ENCODE peak calls at places on chromosome 19, in ten cellular contexts. H, G, O, N, J, R, E, L, I and Y are unnamed samples.

GRCh38 chr19:1592755-1593628 is at the start of gene MBD3:
- DNase-seq in I (peak), L (peak), J (peak), H (peak), N (peak), E (peak), O (peak), R (peak), G (peak), Y (peak)

GRCh38 chr19:17441241-17442135 is 7.0 kb downstream of the TMEM221 start:
- DNase-seq in R (peak), N (no peak), H (no peak), G (peak), L (no peak), O (no peak), E (no peak), I (no peak), J (peak), Y (no peak)

GRCh38 chr19:6458695-6459355 is 767 bp downstream of the SLC25A23 start:
- DNase-seq in I (no peak), N (peak), O (no peak), R (peak), G (no peak), L (no peak), E (no peak), J (peak), H (no peak), Y (no peak)

GRCh38 chr19:56091066-56091490 is 30.0 kb downstream of the ZNF787 start:
- DNase-seq in E (no peak), N (no peak), R (peak), L (no peak), H (no peak), G (peak), I (no peak), J (no peak), O (no peak), Y (no peak)

GRCh38 chr19:16378291-16378889 is 53.8 kb downstream of the KLF2 start:
- DNase-seq in R (no peak), L (peak), J (no peak), I (no peak), E (no peak), N (no peak), O (no peak), G (no peak), H (no peak), Y (no peak)

GRCh38 chr19:32287811-32288227 is 57.6 kb upstream of the ZNF507 start:
- DNase-seq in E (peak), L (peak), G (peak), H (peak), R (peak), N (peak), J (peak), O (peak), I (peak), Y (peak)

GRCh38 chr19:6616011-6616410 is 25.1 kb upstream of the CD70 start:
- DNase-seq in H (no peak), I (no peak), L (no peak), R (peak), N (no peak), J (no peak), G (peak), O (no peak), E (no peak), Y (no peak)

GRCh38 chr19:7789447-7789846 is 26.4 kb downstream of the CLEC4M start:
- DNase-seq in O (no peak), E (no peak), G (no peak), L (peak), R (no peak), I (no peak), N (no peak), J (peak), H (no peak), Y (no peak)

GRCh38 chr19:35346193-35347052 is 1.3 kb upstream of the FFAR1 start:
- DNase-seq in J (no peak), E (peak), G (no peak), H (no peak), O (peak), N (no peak), I (no peak), L (peak), R (no peak), Y (no peak)

GRCh38 chr19:30029721-30030510 is 87.9 kb downstream of the URI1 start:
- DNase-seq in R (peak), G (peak), H (no peak), N (no peak), E (no peak), L (no peak), J (no peak), I (no peak), O (no peak), Y (no peak)

GRCh38 chr19:31096047-31096446 is 253.2 kb downstream of the TSHZ3 start:
- DNase-seq in R (no peak), E (no peak), G (no peak), J (peak), L (peak), O (no peak), H (no peak), I (no peak), N (no peak), Y (no peak)

GRCh38 chr19:33778089-33778791 is 18.4 kb upstream of the KCTD15 start:
- DNase-seq in J (peak), E (peak), I (no peak), L (peak), O (no peak), G (peak), H (peak), R (peak), N (peak), Y (no peak)

GRCh38 chr19:42411581-42412178 is 15.5 kb downstream of the LIPE start:
- DNase-seq in L (peak), E (no peak), R (no peak), O (no peak), J (no peak), H (no peak), N (no peak), I (no peak), G (no peak), Y (no peak)

GRCh38 chr19:47414469-47414868 is 4.9 kb downstream of the MEIS3 start:
- DNase-seq in R (peak), H (no peak), J (peak), N (no peak), O (no peak), I (no peak), G (no peak), L (peak), E (no peak), Y (no peak)

GRCh38 chr19:39265321-39265916 is 2.8 kb upstream of the IFNL2 start:
- DNase-seq in R (no peak), J (peak), O (no peak), I (no peak), H (no peak), N (no peak), G (no peak), E (no peak), L (peak), Y (no peak)

GRCh38 chr19:29690842-29691241 is 24.2 kb downstream of the C19orf12 start:
- DNase-seq in E (no peak), N (no peak), O (no peak), G (peak), J (peak), I (no peak), H (no peak), R (peak), L (no peak), Y (no peak)

GRCh38 chr19:34041922-34042521 is 130.3 kb upstream of the LSM14A start:
- DNase-seq in J (peak), R (peak), H (peak), G (peak), N (peak), O (peak), I (peak), L (peak), E (peak), Y (no peak)

GRCh38 chr19:13102666-13103584 is at the start of gene LYL1:
- DNase-seq in N (no peak), H (peak), J (peak), O (no peak), I (no peak), L (peak), R (no peak), G (peak), E (peak), Y (no peak)

GRCh38 chr19:49557641-49558325 is 22.6 kb downstream of the NOSIP start:
- DNase-seq in O (no peak), L (no peak), E (no peak), G (no peak), N (peak), I (no peak), R (no peak), J (no peak), H (no peak), Y (no peak)

GRCh38 chr19:33389574-33390119 is 16.1 kb downstream of the CEBPG start:
- DNase-seq in N (no peak), E (no peak), G (no peak), L (peak), I (no peak), O (peak), H (no peak), R (no peak), J (no peak), Y (no peak)

GRCh38 chr19:45809643-45810159 is 5.4 kb downstream of the RSPH6A start:
- DNase-seq in L (no peak), O (no peak), J (no peak), H (no peak), E (no peak), N (no peak), G (peak), R (peak), I (no peak), Y (peak)

GRCh38 chr19:10114651-10115391 is 3.3 kb downstream of the P2RY11 start:
- DNase-seq in G (no peak), N (no peak), R (peak), I (no peak), L (no peak), H (no peak), E (no peak), O (no peak), J (no peak), Y (no peak)

DNA sequence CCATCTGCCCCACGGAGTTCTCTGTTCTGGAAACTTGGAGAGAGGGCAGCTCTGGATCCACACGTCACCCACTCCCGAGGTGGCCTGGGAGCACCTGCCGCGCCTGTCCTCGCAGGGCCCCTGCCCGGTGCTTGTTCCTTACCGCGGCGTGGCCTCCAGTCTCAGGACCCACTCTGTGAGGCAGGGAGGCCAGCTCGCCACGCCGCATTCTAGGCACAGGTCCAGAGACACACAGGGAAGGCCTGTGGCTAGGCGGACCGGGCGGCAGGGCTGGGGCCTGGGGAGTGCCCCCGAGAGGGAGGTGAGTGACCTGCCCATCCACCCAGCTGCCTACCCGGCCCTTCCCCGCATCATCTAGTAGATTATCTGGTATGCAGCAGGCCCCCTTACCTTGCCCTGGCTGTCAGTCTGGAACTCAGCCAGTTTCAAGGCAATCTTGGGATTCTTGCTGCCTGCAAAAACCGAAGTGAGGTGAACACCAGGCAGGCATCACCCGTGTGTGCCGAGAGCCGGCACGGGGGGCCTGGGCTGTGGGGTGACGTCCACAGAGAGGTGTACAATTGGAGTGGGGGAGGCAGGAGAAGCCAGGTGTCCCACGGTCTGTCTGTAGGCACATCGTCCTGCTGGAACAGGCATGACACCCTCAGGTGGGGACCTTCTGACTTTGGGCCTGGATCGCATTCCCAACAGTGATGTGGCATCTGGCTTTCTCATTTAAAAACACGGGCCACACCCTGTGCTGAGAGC is 23.6 kb downstream of the DPP9 start:
- DNase-seq in I (no peak), O (no peak), J (no peak), R (no peak), H (no peak), N (no peak), E (no peak), G (no peak), L (peak), Y (no peak)
- H3K27ac ChIP-seq in I (no peak), O (peak), J (no peak), R (no peak), H (no peak), N (no peak), E (no peak), G (no peak), L (no peak), Y (no peak)

DNA sequence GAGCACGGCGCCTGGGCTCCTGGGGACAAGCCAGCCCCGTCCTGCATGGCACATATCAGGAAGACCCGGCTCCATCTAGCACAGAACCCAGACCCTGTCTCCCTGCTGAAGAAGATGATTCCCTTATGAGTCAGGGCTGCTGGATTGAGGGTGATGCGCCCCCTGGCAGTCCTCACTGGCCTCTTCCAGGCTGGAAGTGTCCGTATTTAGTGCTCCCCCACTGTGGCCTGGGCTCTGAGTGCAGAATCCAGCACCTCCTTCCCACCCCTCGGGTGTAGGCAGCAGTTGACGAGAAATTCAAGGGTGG is 14.9 kb downstream of the COMP start:
- DNase-seq in E (no peak), H (no peak), I (no peak), J (no peak), G (peak), R (peak), O (no peak), L (no peak), N (no peak), Y (no peak)
- TF ChIP-seq CTCF in E (no peak), H (no peak), I (peak), J (peak), G (peak), R (peak), O (no peak), L (no peak), N (no peak), Y (peak)

GRCh38 chr19:22088541-22089144 is 36.4 kb downstream of the ZNF257 start:
- DNase-seq in R (no peak), J (no peak), E (no peak), N (no peak), I (no peak), O (no peak), G (no peak), L (no peak), H (no peak), Y (no peak)
- H3K4me3 ChIP-seq in R (no peak), J (no peak), E (no peak), N (no peak), I (no peak), O (no peak), G (no peak), L (no peak), H (no peak), Y (no peak)

DNA sequence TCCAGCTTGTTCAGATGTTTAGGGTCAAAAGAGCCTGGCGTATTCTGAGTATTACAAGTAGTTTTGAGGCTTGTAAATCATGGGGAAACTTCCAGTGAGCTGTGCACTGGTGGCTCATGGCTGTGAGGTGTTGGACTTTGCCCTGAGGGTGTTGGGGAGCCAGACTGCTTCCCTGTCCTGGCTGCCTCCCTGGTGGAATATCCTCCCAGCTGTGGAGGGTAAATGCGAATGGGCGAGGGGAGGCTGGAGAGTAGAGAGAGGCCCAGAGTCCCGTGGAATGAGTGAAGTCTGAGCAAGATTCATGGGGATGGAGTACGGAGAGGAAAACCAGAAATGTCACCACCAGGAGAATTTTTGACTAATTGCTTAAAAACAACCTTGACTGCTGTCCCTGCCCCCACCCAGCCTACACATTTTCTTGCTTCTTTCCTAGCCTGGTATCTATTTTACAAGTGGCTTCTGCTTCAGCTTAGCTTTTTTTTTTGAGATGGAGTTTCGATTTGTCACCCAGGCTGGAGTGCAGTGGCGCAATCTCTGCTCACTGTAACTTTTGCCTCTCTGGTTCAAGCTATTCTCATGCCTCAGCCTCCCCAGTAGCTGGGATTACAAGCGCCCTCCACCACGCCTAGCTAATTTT is 3.7 kb downstream of the SNRPA start:
- DNase-seq in O (no peak), G (no peak), E (no peak), J (no peak), R (peak), I (no peak), N (peak), H (no peak), L (no peak), Y (no peak)
- H3K27ac ChIP-seq in O (no peak), G (peak), E (no peak), J (peak), R (no peak), I (no peak), N (peak), H (peak), L (no peak), Y (no peak)

GRCh38 chr19:41156207-41156606 is 36.8 kb upstream of the CYP2S1 start:
- DNase-seq in I (no peak), L (no peak), J (no peak), N (no peak), O (no peak), R (peak), G (no peak), H (no peak), E (no peak), Y (no peak)
- TF ChIP-seq CTCF in I (no peak), L (no peak), J (no peak), N (no peak), O (no peak), R (peak), G (no peak), H (no peak), E (no peak), Y (no peak)